ENCODE peak calls at places on chromosomes 5 and 9, in four cellular contexts. F is SK-N-SH, N is GM12878, Z is HepG2. A is an unnamed sample.

GRCh38 chr5:177124486-177124991 is 9.0 kb upstream of the NSD1 start:
- DNase-seq in F (no peak), N (no peak), Z (no peak), A (no peak)

GRCh38 chr9:13478637-13479036 is 199.1 kb upstream of the MPDZ start:
- DNase-seq in F (no peak), N (no peak), Z (no peak), A (no peak)

GRCh38 chr5:120326651-120327050 is 137.4 kb upstream of the PRR16 start:
- DNase-seq in F (no peak), N (no peak), Z (no peak), A (no peak)

GRCh38 chr5:97046270-97046982 is 96.0 kb downstream of the LIX1 start:
- DNase-seq in F (no peak), N (no peak), Z (no peak), A (no peak)

GRCh38 chr9:125415583-125416443 is 154.2 kb downstream of the GAPVD1 start:
- DNase-seq in F (no peak), N (no peak), Z (no peak), A (no peak)

GRCh38 chr5:75091597-75091996 is 39.2 kb upstream of the GCNT4 start:
- DNase-seq in F (no peak), N (no peak), Z (no peak), A (no peak)

GRCh38 chr5:82526540-82526939 is 248.4 kb upstream of the RPS23 start:
- DNase-seq in F (no peak), N (no peak), Z (no peak), A (no peak)

GRCh38 chr5:388266-389196 is 54.4 kb upstream of the EXOC3 start:
- DNase-seq in F (no peak), N (no peak), Z (no peak), A (no peak)

GRCh38 chr9:136208675-136209074 is 3.7 kb upstream of the LHX3 start:
- DNase-seq in F (no peak), N (no peak), Z (no peak), A (no peak)

GRCh38 chr5:39414429-39414828 is 10.4 kb downstream of the DAB2 start:
- DNase-seq in F (no peak), N (no peak), Z (no peak), A (no peak)

GRCh38 chr9:88387035-88387732 is 1.1 kb upstream of the SPIN1 start:
- DNase-seq in F (no peak), N (no peak), Z (peak), A (no peak)

GRCh38 chr9:38200431-38200830 is 131.4 kb upstream of the SHB start:
- DNase-seq in F (no peak), N (no peak), Z (no peak), A (no peak)

GRCh38 chr9:72995131-72996024 is 42.5 kb upstream of the ALDH1A1 start:
- DNase-seq in F (no peak), N (no peak), Z (no peak), A (no peak)

GRCh38 chr5:163963881-163964280 is 458.5 kb downstream of the MAT2B start:
- DNase-seq in F (no peak), N (no peak), Z (no peak), A (no peak)

GRCh38 chr5:34474573-34475021 is 181.5 kb upstream of the RAI14 start:
- DNase-seq in F (peak), N (no peak), Z (peak), A (no peak)

GRCh38 chr9:101737165-101737704 is 1.2 kb downstream of the GRIN3A start:
- DNase-seq in F (no peak), N (no peak), Z (no peak), A (no peak)

GRCh38 chr9:116633444-116633843 is 53.7 kb upstream of the TRIM32 start:
- DNase-seq in F (no peak), N (no peak), Z (no peak), A (no peak)

GRCh38 chr9:110615526-110615925 is 36.0 kb upstream of the SVEP1 start:
- DNase-seq in F (no peak), N (no peak), Z (no peak), A (no peak)

GRCh38 chr9:130480673-130481072 is 35.9 kb downstream of the ASS1 start:
- DNase-seq in F (no peak), N (no peak), Z (no peak), A (peak)

GRCh38 chr5:151591144-151591819 is at the start of gene FAT2:
- DNase-seq in F (no peak), N (no peak), Z (no peak), A (peak)

GRCh38 chr9:127291379-127291778 is 26.8 kb downstream of the GARNL3 start:
- DNase-seq in F (no peak), N (no peak), Z (no peak), A (no peak)

GRCh38 chr5:78507531-78507930 is 141.0 kb downstream of the LHFPL2 start:
- DNase-seq in F (no peak), N (no peak), Z (peak), A (no peak)

GRCh38 chr5:10599828-10600227 is 36.0 kb downstream of the ANKRD33B start:
- DNase-seq in F (no peak), N (no peak), Z (no peak), A (no peak)

GRCh38 chr9:114516913-114517312 is 11.6 kb upstream of the WHRN start:
- DNase-seq in F (no peak), N (no peak), Z (no peak), A (no peak)

GRCh38 chr9:130899051-130899748 is 2.6 kb upstream of the QRFP start:
- DNase-seq in F (no peak), N (no peak), Z (no peak), A (no peak)

GRCh38 chr9:5947912-5948311 is 57.2 kb downstream of the MLANA start:
- DNase-seq in F (no peak), N (peak), Z (no peak), A (no peak)

GRCh38 chr9:115164511-115164974 is 46.6 kb upstream of the TNC start:
- DNase-seq in F (peak), N (no peak), Z (peak), A (no peak)

GRCh38 chr5:1745806-1746370 is 53.7 kb downstream of the MRPL36 start:
- DNase-seq in F (no peak), N (no peak), Z (no peak), A (no peak)

GRCh38 chr9:109640232-109641078 is 139.5 kb upstream of the PALM2AKAP2 start:
- DNase-seq in F (peak), N (no peak), Z (no peak), A (no peak)

GRCh38 chr5:72599519-72600400 is 92.5 kb upstream of the ZNF366 start:
- DNase-seq in F (no peak), N (no peak), Z (no peak), A (no peak)

GRCh38 chr9:36559036-36559695 is 13.5 kb upstream of the MELK start:
- DNase-seq in F (no peak), N (no peak), Z (no peak), A (no peak)

GRCh38 chr9:98318834-98319478 is 63.5 kb upstream of the TBC1D2 start:
- DNase-seq in F (no peak), N (no peak), Z (no peak), A (no peak)

GRCh38 chr5:7856855-7857254 is 5.9 kb upstream of the CFAP90 start:
- DNase-seq in F (peak), N (no peak), Z (peak), A (no peak)

GRCh38 chr9:136343121-136343883 is 16.0 kb downstream of the GPSM1 start:
- DNase-seq in F (no peak), N (no peak), Z (no peak), A (no peak)

GRCh38 chr5:73862796-73863195 is 236.8 kb downstream of the ARHGEF28 start:
- DNase-seq in F (no peak), N (no peak), Z (no peak), A (no peak)

GRCh38 chr5:96718635-96719077 is 56.5 kb downstream of the CAST start:
- DNase-seq in F (no peak), N (no peak), Z (no peak), A (no peak)

GRCh38 chr5:62093981-62094380 is 212.0 kb upstream of the KIF2A start:
- DNase-seq in F (peak), N (no peak), Z (no peak), A (no peak)

GRCh38 chr5:15501057-15501791 is 1.2 kb downstream of the FBXL7 start:
- DNase-seq in F (peak), N (no peak), Z (no peak), A (no peak)

GRCh38 chr9:87039809-87040392 is 92.6 kb upstream of the GAS1 start:
- DNase-seq in F (no peak), N (no peak), Z (no peak), A (no peak)

DNA sequence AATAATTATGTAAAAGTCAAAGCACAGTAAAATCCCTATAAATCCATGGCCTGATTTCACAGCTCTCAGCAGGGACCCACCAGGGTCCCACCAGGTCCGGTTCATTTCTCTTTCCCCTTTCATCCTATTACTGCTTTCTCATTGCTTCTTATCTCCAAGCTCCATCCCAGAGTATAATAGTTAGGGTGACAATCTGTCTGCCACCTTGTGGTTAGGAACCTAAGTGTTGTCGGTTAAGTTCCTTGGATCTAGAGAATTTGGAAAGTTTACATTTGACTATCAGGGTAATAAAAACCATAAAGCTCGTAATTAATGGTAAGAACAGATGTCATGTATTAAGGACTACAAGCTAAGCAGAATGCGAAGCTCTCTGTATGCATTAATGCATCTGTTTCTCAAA is 259.1 kb downstream of the SH3GL2 start:
- DNase-seq in F (no peak), N (no peak), Z (peak), A (no peak)
- TF ChIP-seq YY1 in F (no peak), N (no peak), Z (no peak), A (no peak)

DNA sequence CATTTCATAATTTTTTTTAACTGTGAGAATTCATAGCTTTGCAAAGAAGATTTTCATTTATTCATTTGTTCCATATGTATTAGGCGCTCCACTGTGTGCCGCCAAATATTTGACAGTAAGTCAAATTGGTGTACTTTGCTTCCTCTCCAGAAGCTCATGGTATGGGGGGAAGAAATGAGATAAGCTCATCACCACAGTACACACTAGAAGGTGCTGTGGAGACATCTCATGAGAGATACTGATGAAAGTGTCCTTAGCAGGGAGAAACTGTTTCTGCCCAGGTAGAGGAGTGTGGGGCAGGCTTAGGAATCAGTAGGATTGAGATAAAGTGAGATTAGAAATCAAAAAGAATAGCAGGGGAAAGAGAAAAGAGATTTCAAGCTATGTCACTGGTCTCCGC is 136.2 kb downstream of the CDH6 start:
- DNase-seq in F (no peak), N (no peak), Z (no peak), A (no peak)
- TF ChIP-seq YY1 in F (no peak), N (no peak), Z (no peak), A (no peak)

GRCh38 chr5:95334900-95335538 is 50.1 kb upstream of the MCTP1 start:
- DNase-seq in F (no peak), N (no peak), Z (no peak), A (no peak)
- TF ChIP-seq YY1 in F (no peak), N (no peak), Z (no peak), A (no peak)

GRCh38 chr5:135031813-135032612 is 2.0 kb downstream of the PITX1 start:
- DNase-seq in F (no peak), N (no peak), Z (peak), A (no peak)
- TF ChIP-seq YY1 in F (no peak), N (no peak), Z (peak), A (no peak)

DNA sequence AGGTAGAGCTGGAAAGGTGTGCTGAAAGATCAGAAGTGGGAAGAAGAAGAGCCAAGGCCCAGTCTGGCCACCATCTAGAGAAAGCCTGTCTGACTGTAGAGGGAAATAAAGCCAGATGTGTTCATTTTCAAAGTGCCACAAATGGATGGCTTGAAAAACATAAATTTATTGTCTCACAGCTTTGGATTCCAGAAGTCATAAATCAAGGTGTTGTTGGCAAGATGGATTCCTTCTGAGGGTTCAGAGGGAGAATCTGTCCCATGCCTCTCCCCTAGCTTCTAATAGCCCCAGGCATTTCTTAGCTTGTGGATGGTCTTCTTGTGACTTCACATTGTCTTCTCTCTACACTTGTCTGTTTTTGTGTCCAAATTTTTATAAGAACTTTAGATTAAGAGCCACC is 6.2 kb upstream of the PRELID2 start:
- DNase-seq in F (no peak), N (no peak), Z (no peak), A (no peak)
- TF ChIP-seq YY1 in F (no peak), N (no peak), Z (no peak), A (no peak)

GRCh38 chr9:134733480-134734232 is 92.1 kb downstream of the COL5A1 start:
- DNase-seq in F (peak), N (no peak), Z (no peak), A (no peak)
- TF ChIP-seq YY1 in F (no peak), N (no peak), Z (no peak), A (no peak)